ENCODE peak calls at places on chromosomes 5 and 9, in four cellular contexts. A, C, F and N are unnamed samples. For H3K36me3, the result is how much of the 10 kb centered on the place peaks cover.

GRCh38 chr9:131500939-131501541 is 1.7 kb upstream of the POMT1 start:
- DNase-seq in F (peak), C (no peak), A (peak), N (no peak)

GRCh38 chr9:89115426-89115825 is 63.2 kb downstream of the SHC3 start:
- DNase-seq in A (no peak), C (no peak), F (no peak), N (no peak)

GRCh38 chr9:92807757-92808725 is 43.4 kb upstream of the BICD2 start:
- DNase-seq in F (no peak), C (peak), A (no peak), N (no peak)

GRCh38 chr9:90003046-90003355 is 398.2 kb downstream of the GADD45G start:
- DNase-seq in C (no peak), F (no peak), A (no peak), N (no peak)

GRCh38 chr9:112605963-112606699 is 111.8 kb downstream of the INIP start:
- DNase-seq in A (no peak), C (no peak), F (no peak), N (no peak)

GRCh38 chr9:8863064-8863463 is 1063.5 kb upstream of the DMAC1 start:
- DNase-seq in A (no peak), C (no peak), F (no peak), N (no peak)

GRCh38 chr5:53109041-53109435 is 519 bp downstream of the MOCS2 start:
- DNase-seq in F (peak), A (peak), C (peak), N (no peak)

GRCh38 chr5:173472164-173472563 is 143.9 kb upstream of the STC2 start:
- DNase-seq in F (peak), C (no peak), A (peak), N (peak)

GRCh38 chr5:158429564-158429963 is 570.6 kb upstream of the CLINT1 start:
- DNase-seq in C (no peak), A (peak), F (no peak), N (no peak)

GRCh38 chr9:98551511-98552286 is 157.0 kb downstream of the GABBR2 start:
- DNase-seq in C (no peak), F (peak), A (peak), N (no peak)

GRCh38 chr5:141883184-141883947 is 5.2 kb upstream of the PCDH1 start:
- DNase-seq in F (peak), C (peak), A (peak), N (no peak)

GRCh38 chr5:14306415-14306814 is 163.3 kb downstream of the TRIO start:
- DNase-seq in A (no peak), C (no peak), F (no peak), N (no peak)

GRCh38 chr5:68534131-68534940 is 318.8 kb downstream of the PIK3R1 start:
- DNase-seq in F (peak), C (no peak), A (no peak), N (no peak)

GRCh38 chr5:158880514-158881001 is 219.2 kb downstream of the EBF1 start:
- DNase-seq in F (no peak), C (no peak), A (no peak), N (no peak)

GRCh38 chr5:54745599-54745998 is 228.0 kb downstream of the SNX18 start:
- DNase-seq in A (no peak), C (no peak), F (no peak), N (no peak)

GRCh38 chr9:84379740-84380139 is 39.2 kb upstream of the SLC28A3 start:
- DNase-seq in F (no peak), C (no peak), A (no peak), N (no peak)

DNA sequence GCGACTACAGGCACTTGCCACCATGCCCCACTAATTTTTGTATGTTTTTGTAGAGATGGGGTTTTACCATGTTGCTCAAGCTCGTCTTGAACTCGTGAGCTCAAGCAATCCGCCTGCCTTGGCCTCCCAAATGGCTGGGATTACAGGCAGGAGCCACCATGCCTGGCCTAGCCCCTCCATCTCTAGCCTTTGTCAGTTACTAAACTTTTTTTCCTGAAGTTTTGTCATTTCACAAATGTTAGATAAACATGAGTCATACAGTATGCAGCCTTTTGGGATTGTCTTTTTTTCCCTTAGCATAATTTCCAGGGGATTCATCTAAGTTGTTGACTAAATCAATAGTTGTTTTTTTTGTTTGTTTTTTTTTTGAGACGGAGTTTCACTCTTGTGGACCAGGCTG is 13.7 kb downstream of the NSD1 start:
- DNase-seq in C (no peak), F (no peak), A (no peak), N (peak)
- H3K36me3 ChIP-seq in C (under half), F (under half), A (under half), N (half or more)

GRCh38 chr5:134227259-134227658 is 1.4 kb upstream of the PPP2CA start:
- DNase-seq in C (no peak), A (peak), F (peak), N (no peak)
- TF ChIP-seq CTCF in C (no peak), A (no peak), F (no peak), N (no peak)

DNA sequence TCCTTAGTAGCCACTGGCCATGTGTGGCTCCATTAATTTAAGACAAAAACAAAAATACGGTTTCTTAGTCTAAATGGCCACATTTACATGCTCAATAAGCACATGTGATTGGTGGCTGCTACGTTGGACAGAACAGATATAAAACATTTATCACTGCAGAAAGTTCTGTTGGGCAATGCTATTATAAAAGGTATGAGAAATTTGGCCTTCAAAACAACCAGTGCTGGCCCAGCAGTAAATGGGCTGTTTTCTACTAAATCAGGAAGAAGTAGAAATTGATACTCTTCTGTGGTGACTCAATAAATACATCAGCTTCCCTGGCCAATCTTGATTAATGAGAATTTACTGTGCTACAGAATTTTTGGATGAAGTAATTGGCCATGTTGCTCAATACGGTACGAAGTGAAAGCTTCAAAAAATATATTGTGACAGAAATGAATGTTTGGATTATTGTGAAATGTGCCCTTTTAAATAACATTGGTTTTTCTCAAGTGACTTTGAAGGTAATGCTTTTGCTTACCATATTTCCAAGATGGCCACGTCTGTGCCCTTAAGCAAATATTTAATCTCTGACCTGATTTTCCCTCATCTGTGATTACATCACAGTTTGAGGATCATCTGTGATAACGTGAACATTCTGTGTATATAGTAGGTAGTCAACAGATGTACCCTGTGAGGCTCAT is 4.2 kb downstream of the DNAJA1 start:
- DNase-seq in F (no peak), A (peak), C (no peak), N (no peak)
- H3K4me3 ChIP-seq in F (no peak), A (peak), C (no peak), N (peak)

DNA sequence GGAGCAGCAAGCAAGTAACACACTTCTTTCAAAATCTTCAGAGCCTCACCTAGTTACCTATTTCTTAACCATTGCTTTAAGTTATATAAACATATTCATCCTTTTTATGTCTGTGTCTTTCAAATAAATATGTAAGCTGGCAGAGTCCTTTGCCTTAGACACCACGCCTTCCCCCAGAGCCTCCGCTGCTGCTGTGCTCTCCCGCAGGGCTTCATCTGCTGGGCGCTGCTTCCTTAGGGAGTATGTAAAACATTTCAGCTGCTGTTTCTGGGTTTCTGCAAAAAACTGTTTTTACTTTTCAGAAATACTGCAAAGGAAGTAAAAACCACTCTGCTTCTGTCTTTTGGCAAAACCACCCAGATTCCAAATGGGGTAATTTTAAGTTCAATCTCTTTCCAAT is 133.0 kb downstream of the CDC42SE2 start:
- DNase-seq in A (no peak), C (no peak), F (no peak), N (no peak)
- H3K36me3 ChIP-seq in A (under half), C (under half), F (under half), N (under half)

GRCh38 chr5:61637566-61637965 is 305.5 kb downstream of the ZSWIM6 start:
- DNase-seq in C (no peak), A (no peak), F (no peak), N (no peak)

GRCh38 chr5:61638476-61638875 is 306.4 kb downstream of the ZSWIM6 start:
- DNase-seq in F (no peak), A (no peak), C (no peak), N (no peak)

GRCh38 chr5:61640631-61641030 is 308.6 kb downstream of the ZSWIM6 start:
- DNase-seq in F (no peak), C (no peak), A (peak), N (no peak)

GRCh38 chr5:61641748-61642565 is 309.9 kb downstream of the ZSWIM6 start:
- DNase-seq in F (no peak), C (no peak), A (no peak), N (no peak)
- TF ChIP-seq CTCF in F (peak), C (no peak), A (peak), N (peak)